ENCODE peak calls at places on chromosomes 5 and 9, in eight cellular contexts. J is breast epithelium, V is ovary, A is esophagus muscularis mucosa, P is fibroblast of lung, Q is tibial nerve, L is heart right ventricle, H is brain microvascular endothelial cell. W is an unnamed sample.
A peak's percentile ranks its signal among the peaks of the same experiment; 100 is the strongest.

GRCh38 chr5:34007116-34007674 is 655 bp downstream of the AMACR start:
- DNase-seq in J (no peak), V (peak; percentile 35), A (no peak), P (peak; percentile 28), Q (no peak), L (no peak), H (no peak), W (no peak)

GRCh38 chr9:117704024-117704575 is at the start of gene TLR4:
- DNase-seq in J (no peak), V (peak; percentile 27), A (peak; percentile 95), P (peak; percentile 38), Q (peak; percentile 61), L (peak; percentile 78), H (peak; percentile 84), W (peak; percentile 86)

GRCh38 chr5:108561416-108562204 is 179.7 kb upstream of the FBXL17 start:
- DNase-seq in J (no peak), V (no peak), A (no peak), P (no peak), Q (no peak), L (no peak), H (no peak), W (no peak)

GRCh38 chr5:78647838-78648358 is 674 bp downstream of the LHFPL2 start:
- DNase-seq in J (peak; percentile 62), V (peak; percentile 76), A (no peak), P (peak; percentile 66), Q (peak; percentile 22), L (peak; percentile 53), H (peak; percentile 55), W (peak; percentile 64)

GRCh38 chr9:74940600-74940999 is 12.1 kb downstream of the C9orf40 start:
- DNase-seq in J (no peak), V (no peak), A (no peak), P (no peak), Q (no peak), L (no peak), H (no peak), W (no peak)

GRCh38 chr5:175821790-175822211 is 49.6 kb upstream of the CPLX2 start:
- DNase-seq in J (no peak), V (no peak), A (no peak), P (no peak), Q (no peak), L (no peak), H (no peak), W (peak; percentile 2)

GRCh38 chr5:181039961-181040915 is at the start of gene BTNL9:
- DNase-seq in J (no peak), V (no peak), A (peak; percentile 87), P (no peak), Q (no peak), L (no peak), H (no peak), W (no peak)

GRCh38 chr5:8628521-8628920 is 759.6 kb downstream of the MTRR start:
- DNase-seq in J (no peak), V (no peak), A (no peak), P (no peak), Q (no peak), L (no peak), H (no peak), W (no peak)

GRCh38 chr5:38515648-38516047 is 40.8 kb downstream of the LIFR start:
- DNase-seq in J (no peak), V (no peak), A (no peak), P (peak; percentile 39), Q (no peak), L (no peak), H (peak; percentile 11), W (no peak)
- TF ChIP-seq CTCF in J (no peak), V (no peak), A (peak; percentile 22), P (peak; percentile 43), Q (peak; percentile 30), L (peak; percentile 37), H (peak; percentile 80), W (peak; percentile 46)

GRCh38 chr5:173236531-173237501 is 1.8 kb upstream of the NKX2-5 start:
- DNase-seq in J (no peak), V (no peak), A (no peak), P (no peak), Q (no peak), L (no peak), H (no peak), W (no peak)

GRCh38 chr5:173239233-173239593 is 4.2 kb upstream of the NKX2-5 start:
- DNase-seq in J (no peak), V (no peak), A (no peak), P (no peak), Q (no peak), L (no peak), H (no peak), W (no peak)

GRCh38 chr5:173235499-173236394 is 741 bp upstream of the NKX2-5 start:
- DNase-seq in J (no peak), V (no peak), A (no peak), P (no peak), Q (no peak), L (no peak), H (no peak), W (no peak)

GRCh38 chr5:173238312-173239232 is 3.6 kb upstream of the NKX2-5 start:
- DNase-seq in J (no peak), V (no peak), A (no peak), P (no peak), Q (no peak), L (no peak), H (no peak), W (no peak)

GRCh38 chr5:173237821-173238220 is 2.8 kb upstream of the NKX2-5 start:
- DNase-seq in J (no peak), V (no peak), A (no peak), P (peak; percentile 14), Q (no peak), L (no peak), H (no peak), W (no peak)
- H3K27me3 ChIP-seq in J (peaks cover 99% of the 10 kb centered on the region), V (peaks cover 2% of the 10 kb centered on the region), A (peaks cover 9% of the 10 kb centered on the region), P (peaks cover 84% of the 10 kb centered on the region), Q (no peaks in the 10 kb centered on the region), L (peaks cover 17% of the 10 kb centered on the region), H (peaks cover 96% of the 10 kb centered on the region), W (peaks cover 99% of the 10 kb centered on the region)

DNA sequence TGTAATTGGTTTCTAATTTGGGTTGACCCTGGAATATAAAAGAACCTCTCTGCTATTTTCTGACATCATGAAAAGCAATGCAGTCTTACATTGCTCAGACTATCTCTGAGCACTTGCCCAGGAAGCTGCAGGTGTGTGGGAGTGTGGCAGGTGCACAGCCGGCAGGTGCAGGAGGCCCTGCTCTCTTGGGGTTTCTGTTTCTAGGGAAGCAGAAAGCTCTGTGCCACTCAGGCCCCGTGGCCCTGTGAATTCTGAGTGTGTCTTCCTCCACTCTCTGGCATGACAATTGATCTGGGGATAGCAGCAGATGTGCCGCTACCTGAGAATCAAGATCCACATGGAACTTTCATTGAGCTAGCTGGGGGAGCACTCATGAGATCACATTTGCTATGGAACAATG is 45.7 kb upstream of the IRX2 start:
- DNase-seq in J (no peak), V (no peak), A (peak; percentile 75), P (no peak), Q (no peak), L (no peak), H (no peak), W (no peak)
- H3K36me3 ChIP-seq in J (no peaks in the 10 kb centered on the region), V (no peaks in the 10 kb centered on the region), A (no peaks in the 10 kb centered on the region), P (no peaks in the 10 kb centered on the region), Q (no peaks in the 10 kb centered on the region), L (no peaks in the 10 kb centered on the region), H (no peaks in the 10 kb centered on the region), W (no peaks in the 10 kb centered on the region)

GRCh38 chr9:101467690-101468089 is 32.1 kb upstream of the ALDOB start:
- DNase-seq in J (no peak), V (no peak), A (no peak), P (no peak), Q (no peak), L (no peak), H (no peak), W (no peak)

GRCh38 chr9:101463397-101463796 is 27.8 kb upstream of the ALDOB start:
- DNase-seq in J (no peak), V (no peak), A (no peak), P (peak; percentile 39), Q (no peak), L (no peak), H (peak; percentile 22), W (peak; percentile 65)

GRCh38 chr9:101468116-101468515 is 32.5 kb upstream of the ALDOB start:
- DNase-seq in J (no peak), V (no peak), A (no peak), P (no peak), Q (no peak), L (no peak), H (no peak), W (no peak)

GRCh38 chr9:101466863-101467262 is 31.3 kb upstream of the ALDOB start:
- DNase-seq in J (no peak), V (no peak), A (no peak), P (no peak), Q (no peak), L (no peak), H (no peak), W (no peak)

DNA sequence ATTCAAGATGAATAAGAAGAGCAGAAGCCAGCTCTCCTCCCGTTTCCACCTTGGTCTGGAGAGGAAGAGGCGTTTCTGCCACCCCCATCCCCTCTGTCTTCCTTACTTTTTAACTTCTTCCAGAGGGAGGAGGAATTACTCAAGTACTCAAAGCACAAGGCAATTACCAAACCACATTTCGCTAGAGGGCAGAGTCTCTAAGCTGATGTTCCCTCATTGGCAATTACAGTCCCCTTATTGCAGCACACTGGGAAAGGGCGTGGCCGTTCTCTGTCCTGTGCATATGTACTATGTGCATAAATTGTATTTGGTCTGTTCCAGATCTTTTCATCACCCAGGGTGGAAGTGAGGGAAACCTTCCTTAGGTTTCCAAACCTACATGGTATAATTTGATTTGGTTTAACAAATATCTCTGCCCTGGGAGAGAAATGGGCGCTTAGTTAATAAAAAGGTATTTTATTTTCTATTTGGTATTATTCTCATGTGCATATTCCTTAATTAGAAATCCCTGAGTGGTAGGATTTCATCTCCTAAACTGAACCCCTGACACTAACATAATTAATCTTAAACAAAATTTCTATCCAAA is 29.8 kb upstream of the ALDOB start:
- DNase-seq in J (no peak), V (no peak), A (no peak), P (peak; percentile 88), Q (no peak), L (peak; percentile 33), H (peak; percentile 53), W (peak; percentile 29)
- TF ChIP-seq CTCF in J (no peak), V (no peak), A (peak; percentile 20), P (peak; percentile 67), Q (peak; percentile 36), L (peak; percentile 62), H (peak; percentile 60), W (peak; percentile 9)